ENCODE peak calls at places on chromosomes 4 and X, in ten cellular contexts. J is GM04504, P is coronary artery, A is ureter, C is NCI-H1436, Y is MM.1S, R is fibroblast of mammary gland, T is amniotic stem cell, F is pons, U is H4. H is an unnamed sample.

GRCh38 chrX:3576886-3577516 is 136.4 kb downstream of the PRKX start:
- DNase-seq in A (no peak), U (peak), P (no peak), F (no peak), R (peak), J (peak), T (no peak), Y (no peak), C (no peak), H (peak)

GRCh38 chr4:124275-125081 is at the start of gene ZNF718:
- DNase-seq in A (peak), C (peak), Y (peak), R (peak), U (no peak), J (peak), P (peak), F (peak), T (peak), H (peak)

GRCh38 chrX:111874241-111874640 is 1.7 kb upstream of the TRPC5OS start:
- DNase-seq in J (no peak), A (no peak), T (no peak), R (no peak), P (no peak), C (peak), Y (no peak), U (no peak), F (no peak), H (no peak)

GRCh38 chrX:129360175-129360574 is 163.1 kb downstream of the SMARCA1 start:
- DNase-seq in F (peak), U (peak), A (no peak), R (peak), Y (peak), C (peak), J (peak), P (no peak), T (no peak), H (peak)

GRCh38 chr4:156294577-156294976 is 340.9 kb upstream of the CTSO start:
- DNase-seq in A (no peak), Y (peak), C (no peak), J (no peak), P (no peak), U (peak), T (peak), F (peak), R (peak), H (peak)

GRCh38 chr4:168536448-168536847 is 39.6 kb downstream of the PALLD start:
- DNase-seq in U (no peak), R (no peak), P (no peak), F (no peak), T (no peak), Y (no peak), J (no peak), A (no peak), C (no peak), H (no peak)

GRCh38 chr4:118905546-118905945 is 16.9 kb downstream of the SYNPO2 start:
- DNase-seq in P (no peak), Y (no peak), R (no peak), C (no peak), F (no peak), J (no peak), U (no peak), A (no peak), T (no peak), H (peak)

GRCh38 chr4:76282941-76283689 is 23.4 kb upstream of the STBD1 start:
- DNase-seq in T (no peak), J (no peak), R (no peak), Y (no peak), P (no peak), U (no peak), C (no peak), A (no peak), F (no peak), H (no peak)

GRCh38 chrX:10062352-10062751 is 94.4 kb upstream of the CLCN4 start:
- DNase-seq in C (no peak), F (no peak), P (no peak), T (no peak), Y (no peak), R (no peak), J (no peak), U (no peak), A (no peak), H (no peak)

GRCh38 chr4:89247951-89248350 is 59.6 kb downstream of the GPRIN3 start:
- DNase-seq in R (no peak), F (no peak), U (no peak), A (no peak), C (no peak), Y (no peak), J (no peak), P (no peak), T (no peak), H (no peak)

GRCh38 chrX:30875957-30876356 is 13.1 kb downstream of the TAB3 start:
- DNase-seq in F (no peak), T (peak), J (peak), A (no peak), P (no peak), C (no peak), R (peak), U (no peak), Y (no peak), H (peak)

GRCh38 chr4:128347175-128347868 is 59.7 kb upstream of the PGRMC2 start:
- DNase-seq in C (no peak), T (no peak), U (no peak), F (no peak), P (no peak), J (no peak), A (no peak), Y (no peak), R (peak), H (peak)

GRCh38 chr4:20347526-20347925 is 95.8 kb downstream of the SLIT2 start:
- DNase-seq in T (no peak), U (no peak), C (no peak), A (no peak), J (no peak), F (no peak), P (no peak), Y (no peak), R (no peak), H (peak)

GRCh38 chrX:70907900-70908299 is 611 bp downstream of the TEX11 start:
- DNase-seq in A (no peak), F (peak), P (no peak), C (no peak), Y (no peak), R (no peak), J (no peak), U (no peak), T (no peak), H (no peak)

GRCh38 chr4:158667651-158668198 is 4.0 kb downstream of the C4orf46 start:
- DNase-seq in F (no peak), A (no peak), Y (no peak), T (no peak), P (no peak), U (peak), R (peak), C (no peak), J (no peak), H (peak)

GRCh38 chr4:38804654-38805295 is at the start of gene TLR1:
- DNase-seq in R (peak), U (peak), A (no peak), T (peak), Y (peak), J (peak), F (peak), P (no peak), C (no peak), H (peak)

GRCh38 chrX:37958493-37959211 is 47.7 kb upstream of the SYTL5 start:
- DNase-seq in J (no peak), U (no peak), T (peak), P (no peak), C (no peak), R (peak), Y (no peak), A (no peak), F (no peak), H (peak)

H was measured in fibroblast of pulmonary artery.